ENCODE peak calls at places on chromosomes 16 and 17, in five cellular contexts. One of them, this sample, is unnamed.

GRCh38 chr16:937723-938122 is 33.1 kb downstream of the LMF1 start:
- DNase-seq in aorta: peak
- DNase-seq in pancreas: peak
- DNase-seq in CD4-positive, alpha-beta T cell: no peak
- DNase-seq in H1: no peak
- DNase-seq in this sample: no peak

GRCh38 chr17:57963149-57963511 is 7.9 kb upstream of the CUEDC1 start:
- DNase-seq in aorta: no peak
- DNase-seq in pancreas: no peak
- DNase-seq in CD4-positive, alpha-beta T cell: no peak
- DNase-seq in H1: no peak
- DNase-seq in this sample: no peak

GRCh38 chr17:69854381-69854780 is 220.6 kb upstream of the KCNJ16 start:
- DNase-seq in aorta: no peak
- DNase-seq in pancreas: no peak
- DNase-seq in CD4-positive, alpha-beta T cell: no peak
- DNase-seq in H1: no peak
- DNase-seq in this sample: no peak

GRCh38 chr17:7016406-7016805 is 4.0 kb downstream of the RNASEK start:
- DNase-seq in aorta: no peak
- DNase-seq in pancreas: no peak
- DNase-seq in CD4-positive, alpha-beta T cell: no peak
- DNase-seq in H1: no peak
- DNase-seq in this sample: no peak

GRCh38 chr16:57383276-57384247 is 11.3 kb downstream of the CX3CL1 start:
- DNase-seq in aorta: peak
- DNase-seq in pancreas: no peak
- DNase-seq in CD4-positive, alpha-beta T cell: no peak
- DNase-seq in H1: no peak
- DNase-seq in this sample: no peak

GRCh38 chr17:13474073-13474800 is 127.5 kb downstream of the HS3ST3A1 start:
- DNase-seq in aorta: no peak
- DNase-seq in pancreas: no peak
- DNase-seq in CD4-positive, alpha-beta T cell: no peak
- DNase-seq in H1: no peak
- DNase-seq in this sample: no peak

GRCh38 chr17:33494156-33494555 is 201.1 kb upstream of the ASIC2 start:
- DNase-seq in aorta: no peak
- DNase-seq in pancreas: no peak
- DNase-seq in CD4-positive, alpha-beta T cell: no peak
- DNase-seq in H1: no peak
- DNase-seq in this sample: no peak

GRCh38 chr17:16107165-16107770 is 107.6 kb downstream of the TTC19 start:
- DNase-seq in aorta: no peak
- DNase-seq in pancreas: no peak
- DNase-seq in CD4-positive, alpha-beta T cell: no peak
- DNase-seq in H1: no peak
- DNase-seq in this sample: no peak

GRCh38 chr16:77322757-77323156 is 112.1 kb downstream of the ADAMTS18 start:
- DNase-seq in aorta: no peak
- DNase-seq in pancreas: no peak
- DNase-seq in CD4-positive, alpha-beta T cell: no peak
- DNase-seq in H1: no peak
- DNase-seq in this sample: no peak

GRCh38 chr17:66444001-66444400 is 141.6 kb downstream of the PRKCA start:
- DNase-seq in aorta: no peak
- DNase-seq in pancreas: no peak
- DNase-seq in CD4-positive, alpha-beta T cell: no peak
- DNase-seq in H1: no peak
- DNase-seq in this sample: no peak

GRCh38 chr17:2372180-2372579 is 28.7 kb downstream of the MNT start:
- DNase-seq in aorta: no peak
- DNase-seq in pancreas: no peak
- DNase-seq in CD4-positive, alpha-beta T cell: no peak
- DNase-seq in H1: no peak
- DNase-seq in this sample: no peak

GRCh38 chr17:17205368-17206148 is 575 bp downstream of the PLD6 start:
- DNase-seq in aorta: peak
- DNase-seq in pancreas: peak
- DNase-seq in CD4-positive, alpha-beta T cell: peak
- DNase-seq in H1: no peak
- DNase-seq in this sample: peak

GRCh38 chr16:87806608-87807546 is 41.1 kb upstream of the KLHDC4 start:
- DNase-seq in aorta: peak
- DNase-seq in pancreas: peak
- DNase-seq in CD4-positive, alpha-beta T cell: peak
- DNase-seq in H1: peak
- DNase-seq in this sample: peak

GRCh38 chr17:72850410-72850809 is 242.1 kb downstream of the SLC39A11 start:
- DNase-seq in aorta: no peak
- DNase-seq in pancreas: no peak
- DNase-seq in CD4-positive, alpha-beta T cell: no peak
- DNase-seq in H1: no peak
- DNase-seq in this sample: no peak

GRCh38 chr16:8138666-8139065 is 451.6 kb downstream of the TMEM114 start:
- DNase-seq in aorta: no peak
- DNase-seq in pancreas: no peak
- DNase-seq in CD4-positive, alpha-beta T cell: no peak
- DNase-seq in H1: no peak
- DNase-seq in this sample: no peak

GRCh38 chr17:67312265-67312664 is 54.1 kb downstream of the PSMD12 start:
- DNase-seq in aorta: no peak
- DNase-seq in pancreas: no peak
- DNase-seq in CD4-positive, alpha-beta T cell: no peak
- DNase-seq in H1: no peak
- DNase-seq in this sample: no peak

GRCh38 chr17:8488931-8489330 is 53.2 kb downstream of the NDEL1 start:
- DNase-seq in aorta: peak
- DNase-seq in pancreas: no peak
- DNase-seq in CD4-positive, alpha-beta T cell: no peak
- DNase-seq in H1: no peak
- DNase-seq in this sample: peak

GRCh38 chr17:45759761-45760160 is 24.4 kb upstream of the CRHR1 start:
- DNase-seq in aorta: peak
- DNase-seq in pancreas: no peak
- DNase-seq in CD4-positive, alpha-beta T cell: no peak
- DNase-seq in H1: no peak
- DNase-seq in this sample: no peak

DNA sequence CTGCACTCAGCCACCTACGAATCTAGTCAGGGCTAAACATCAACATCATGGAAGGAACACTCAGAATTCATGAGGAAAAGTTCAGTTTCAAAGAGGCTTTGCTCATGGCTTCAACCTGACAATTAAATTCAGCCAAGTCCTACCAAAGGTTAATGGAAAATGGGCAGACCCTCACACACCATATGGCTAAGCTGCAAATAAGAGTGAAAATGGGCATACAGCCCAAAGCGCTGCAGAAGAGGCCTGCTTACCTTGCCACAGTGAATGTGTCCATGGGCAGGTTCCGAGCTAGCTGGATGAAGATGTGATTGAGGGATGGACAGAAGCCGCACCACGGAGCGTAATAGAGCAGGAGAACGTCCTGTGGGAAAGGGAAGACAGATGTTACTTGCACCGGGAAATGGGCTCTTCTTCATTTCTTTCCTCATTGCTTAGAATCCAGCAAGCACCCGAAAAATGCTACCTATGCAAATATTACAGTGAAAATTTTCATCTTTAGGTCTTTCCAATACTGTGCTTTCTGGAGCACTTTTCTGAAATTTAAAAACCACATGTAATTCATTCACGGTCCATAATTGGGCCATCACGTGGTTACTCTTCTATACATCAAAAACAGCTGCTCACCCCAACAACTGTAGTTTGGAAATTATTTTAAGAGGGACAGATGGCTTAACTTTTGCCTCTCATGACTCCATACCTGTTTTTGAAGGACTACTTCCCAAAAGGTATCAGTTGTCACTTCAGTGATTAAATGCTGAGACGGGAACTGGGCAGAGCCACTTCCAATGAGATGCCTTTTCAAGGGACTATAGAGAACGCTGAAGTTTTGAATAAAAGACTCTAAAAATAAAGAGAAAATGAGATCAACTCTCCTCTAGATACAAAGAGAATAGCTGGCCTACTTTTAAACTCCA is 19.6 kb downstream of the SNN start:
- DNase-seq in aorta: no peak
- DNase-seq in pancreas: no peak
- DNase-seq in CD4-positive, alpha-beta T cell: no peak
- DNase-seq in H1: no peak
- DNase-seq in this sample: peak
- H3K27ac ChIP-seq in aorta: no peak
- H3K27ac ChIP-seq in pancreas: no peak
- H3K27ac ChIP-seq in CD4-positive, alpha-beta T cell: no peak
- H3K27ac ChIP-seq in H1: no peak
- H3K27ac ChIP-seq in this sample: peak

GRCh38 chr17:40545660-40546059 is 19.6 kb downstream of the CCR7 start:
- DNase-seq in aorta: peak
- DNase-seq in pancreas: no peak
- DNase-seq in CD4-positive, alpha-beta T cell: no peak
- DNase-seq in H1: no peak
- DNase-seq in this sample: peak
- H3K27ac ChIP-seq in aorta: no peak
- H3K27ac ChIP-seq in pancreas: no peak
- H3K27ac ChIP-seq in CD4-positive, alpha-beta T cell: no peak
- H3K27ac ChIP-seq in H1: no peak
- H3K27ac ChIP-seq in this sample: no peak

GRCh38 chr17:27816946-27817345 is 16.6 kb upstream of the NOS2 start:
- DNase-seq in aorta: no peak
- DNase-seq in pancreas: no peak
- DNase-seq in CD4-positive, alpha-beta T cell: no peak
- DNase-seq in H1: no peak
- DNase-seq in this sample: no peak
- H3K27ac ChIP-seq in aorta: no peak
- H3K27ac ChIP-seq in pancreas: no peak
- H3K27ac ChIP-seq in CD4-positive, alpha-beta T cell: no peak
- H3K27ac ChIP-seq in H1: no peak
- H3K27ac ChIP-seq in this sample: no peak

DNA sequence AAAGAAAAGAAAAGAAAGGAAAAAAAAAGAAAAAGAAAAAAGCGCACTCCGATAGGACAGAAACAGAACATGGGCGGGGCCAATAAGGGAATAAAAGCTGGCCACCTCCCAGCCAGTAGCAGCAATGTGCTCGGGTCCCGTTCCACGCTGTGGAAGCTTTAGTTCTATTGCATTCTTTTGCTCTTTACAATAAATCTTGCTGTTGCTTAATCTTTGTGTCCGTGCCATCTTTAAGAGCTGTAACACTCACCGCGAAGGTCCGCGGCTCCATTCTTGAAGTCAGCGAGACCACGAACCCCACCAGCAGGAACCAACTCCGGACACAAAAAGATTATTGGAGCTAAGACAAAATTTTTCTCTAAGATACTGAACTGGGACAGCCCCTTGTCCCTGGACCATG is 3.1 kb upstream of the ARL5C start:
- DNase-seq in aorta: no peak
- DNase-seq in pancreas: no peak
- DNase-seq in CD4-positive, alpha-beta T cell: no peak
- DNase-seq in H1: no peak
- DNase-seq in this sample: no peak
- H3K27ac ChIP-seq in aorta: no peak
- H3K27ac ChIP-seq in pancreas: no peak
- H3K27ac ChIP-seq in CD4-positive, alpha-beta T cell: no peak
- H3K27ac ChIP-seq in H1: no peak
- H3K27ac ChIP-seq in this sample: no peak

GRCh38 chr17:80999224-81000088 is 7.8 kb downstream of the CHMP6 start:
- DNase-seq in aorta: no peak
- DNase-seq in pancreas: no peak
- DNase-seq in CD4-positive, alpha-beta T cell: no peak
- DNase-seq in H1: no peak
- DNase-seq in this sample: no peak

GRCh38 chr17:80996422-80997305 is 5.0 kb downstream of the CHMP6 start:
- DNase-seq in aorta: no peak
- DNase-seq in pancreas: no peak
- DNase-seq in CD4-positive, alpha-beta T cell: no peak
- DNase-seq in H1: no peak
- DNase-seq in this sample: no peak

GRCh38 chr17:81000089-81000630 is 8.5 kb downstream of the CHMP6 start:
- DNase-seq in aorta: no peak
- DNase-seq in pancreas: no peak
- DNase-seq in CD4-positive, alpha-beta T cell: no peak
- DNase-seq in H1: no peak
- DNase-seq in this sample: no peak

GRCh38 chr17:80997471-80998387 is 6.1 kb downstream of the CHMP6 start:
- DNase-seq in aorta: no peak
- DNase-seq in pancreas: no peak
- DNase-seq in CD4-positive, alpha-beta T cell: no peak
- DNase-seq in H1: no peak
- DNase-seq in this sample: no peak

DNA sequence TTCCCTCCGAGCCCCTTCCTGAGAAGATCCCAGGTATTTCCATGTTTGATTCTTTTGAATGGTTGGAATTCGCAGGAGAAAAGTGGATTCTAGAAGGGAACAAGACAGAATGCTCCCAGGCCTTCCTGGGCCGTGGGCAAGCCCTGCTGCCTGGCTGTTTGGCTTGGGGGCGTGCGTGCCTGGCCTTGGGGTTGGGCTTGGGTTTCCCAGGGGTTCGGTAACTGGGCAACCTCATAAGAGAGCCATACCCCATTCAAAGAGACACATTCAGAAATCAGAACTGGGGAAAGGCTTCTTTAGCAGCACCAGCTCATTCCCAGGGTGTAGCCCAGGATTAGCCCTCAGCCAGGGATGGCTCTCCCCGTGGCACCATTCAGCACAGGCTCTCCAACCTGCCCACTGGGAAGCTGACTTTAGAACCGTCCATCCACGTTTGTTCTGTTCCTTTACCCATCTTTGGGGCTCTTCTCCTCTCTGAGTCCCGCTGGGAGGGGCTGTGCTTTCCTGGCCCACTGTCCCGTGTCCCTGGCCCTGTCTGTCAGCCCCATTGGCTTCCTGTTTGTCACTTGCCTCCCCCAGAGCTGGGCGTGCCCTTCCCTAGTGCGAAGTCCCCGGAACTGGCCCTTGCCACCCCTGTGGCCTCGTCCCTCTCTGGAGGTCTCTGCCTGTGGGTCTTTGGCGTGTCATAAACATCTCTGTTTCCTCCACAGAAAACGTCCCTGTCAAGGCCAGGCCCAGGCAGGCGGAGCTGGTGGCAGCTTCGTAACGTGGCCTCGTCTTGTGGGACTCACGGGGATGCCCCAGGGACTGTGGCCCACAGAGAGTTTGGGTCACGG is 7.0 kb downstream of the CHMP6 start:
- DNase-seq in aorta: no peak
- DNase-seq in pancreas: no peak
- DNase-seq in CD4-positive, alpha-beta T cell: no peak
- DNase-seq in H1: no peak
- DNase-seq in this sample: no peak
- H3K27ac ChIP-seq in aorta: no peak
- H3K27ac ChIP-seq in pancreas: no peak
- H3K27ac ChIP-seq in CD4-positive, alpha-beta T cell: no peak
- H3K27ac ChIP-seq in H1: no peak
- H3K27ac ChIP-seq in this sample: no peak

GRCh38 chr16:54931041-54931756 is 534 bp downstream of the IRX5 start:
- DNase-seq in aorta: peak
- DNase-seq in pancreas: peak
- DNase-seq in CD4-positive, alpha-beta T cell: no peak
- DNase-seq in H1: peak
- DNase-seq in this sample: no peak
- H3K27ac ChIP-seq in aorta: peak
- H3K27ac ChIP-seq in pancreas: no peak
- H3K27ac ChIP-seq in CD4-positive, alpha-beta T cell: no peak
- H3K27ac ChIP-seq in H1: no peak
- H3K27ac ChIP-seq in this sample: peak

GRCh38 chr16:84819644-84820304 is at the start of gene CRISPLD2:
- DNase-seq in aorta: peak
- DNase-seq in pancreas: peak
- DNase-seq in CD4-positive, alpha-beta T cell: peak
- DNase-seq in H1: peak
- DNase-seq in this sample: peak
- H3K27ac ChIP-seq in aorta: no peak
- H3K27ac ChIP-seq in pancreas: no peak
- H3K27ac ChIP-seq in CD4-positive, alpha-beta T cell: no peak
- H3K27ac ChIP-seq in H1: no peak
- H3K27ac ChIP-seq in this sample: peak

This sample was measured in sigmoid colon.